ENCODE peak calls at places on chromosomes 12 and 14, in six cellular contexts. G is germinal center; R is aorta; C is SJCRH30; O is activated CD8-positive, alpha-beta memory T cell treated with anti-CD3 and anti-CD28 coated beads, Interleukin-2, amount 10 ng/mL, durations not matched to agents 7 days and 5 days; J is activated CD4-positive, alpha-beta memory T cell treated with anti-CD3 and anti-CD28 coated beads, Interleukin-2, amount 10 ng/mL, durations not matched to agents 7 days and 5 days. Y is an unnamed sample.

GRCh38 chr14:69613312-69614073 is 2.1 kb downstream of the SUSD6 start:
- DNase-seq in G (no peak), R (no peak), C (no peak), O (no peak), J (no peak), Y (no peak)

GRCh38 chr12:57229041-57229633 is 374 bp upstream of the SHMT2 start:
- DNase-seq in G (no peak), R (no peak), C (no peak), O (peak; percentile 62), J (peak; percentile 34), Y (peak; percentile 66)

GRCh38 chr12:49260831-49261363 is 4.0 kb upstream of the TUBA1C start:
- DNase-seq in G (no peak), R (no peak), C (no peak), O (no peak), J (no peak), Y (no peak)

GRCh38 chr14:37623552-37623951 is 28.1 kb downstream of the TTC6 start:
- DNase-seq in G (no peak), R (no peak), C (no peak), O (no peak), J (no peak), Y (no peak)

GRCh38 chr12:56158926-56159461 is 835 bp downstream of the MYL6 start:
- DNase-seq in G (peak; percentile 22), R (peak; percentile 88), C (peak; percentile 64), O (peak; percentile 59), J (peak; percentile 39), Y (peak; percentile 46)

GRCh38 chr14:71720978-71721624 is 211.1 kb upstream of the RGS6 start:
- DNase-seq in G (peak; percentile 7), R (no peak), C (peak; percentile 84), O (peak; percentile 52), J (peak; percentile 37), Y (peak; percentile 49)

GRCh38 chr14:100944052-100944451 is 40.5 kb upstream of the RTL1 start:
- DNase-seq in G (no peak), R (no peak), C (no peak), O (no peak), J (no peak), Y (peak; percentile 38)

GRCh38 chr14:65412881-65413738 is 580 bp downstream of the FUT8 start:
- DNase-seq in G (peak; percentile 66), R (peak; percentile 85), C (peak; percentile 62), O (peak; percentile 78), J (peak; percentile 74), Y (peak; percentile 82)

GRCh38 chr14:101111620-101112290 is 208.2 kb upstream of the RTL1 start:
- DNase-seq in G (no peak), R (no peak), C (peak; percentile 28), O (peak; percentile 38), J (peak; percentile 12), Y (no peak)

GRCh38 chr14:58832010-58832409 is 194.2 kb downstream of the DACT1 start:
- DNase-seq in G (no peak), R (no peak), C (no peak), O (no peak), J (no peak), Y (no peak)

GRCh38 chr12:49705479-49706267 is 1.5 kb downstream of the FMNL3 start:
- DNase-seq in G (no peak), R (peak; percentile 69), C (peak; percentile 93), O (peak; percentile 59), J (peak; percentile 28), Y (no peak)

GRCh38 chr12:15787801-15788200 is 1.4 kb downstream of the EPS8 start:
- DNase-seq in G (no peak), R (no peak), C (peak; percentile 19), O (no peak), J (no peak), Y (no peak)

GRCh38 chr14:95413289-95414215 is 93.8 kb upstream of the CLMN start:
- DNase-seq in G (no peak), R (no peak), C (peak; percentile 24), O (no peak), J (no peak), Y (no peak)

GRCh38 chr14:75452900-75453816 is 25.3 kb downstream of the JDP2 start:
- DNase-seq in G (no peak), R (peak; percentile 84), C (peak; percentile 69), O (no peak), J (no peak), Y (no peak)

GRCh38 chr14:100105357-100106169 is 40.3 kb downstream of the EVL start:
- DNase-seq in G (no peak), R (peak; percentile 73), C (no peak), O (peak; percentile 68), J (no peak), Y (no peak)

GRCh38 chr12:108313609-108314331 is 25.3 kb downstream of the CMKLR1 start:
- DNase-seq in G (no peak), R (peak; percentile 78), C (no peak), O (peak; percentile 49), J (peak; percentile 27), Y (peak; percentile 67)

GRCh38 chr12:120358412-120359158 is 10.4 kb downstream of the MSI1 start:
- DNase-seq in G (no peak), R (no peak), C (peak; percentile 24), O (no peak), J (no peak), Y (no peak)

GRCh38 chr14:88421286-88421685 is 35.8 kb downstream of the SPATA7 start:
- DNase-seq in G (no peak), R (no peak), C (no peak), O (no peak), J (no peak), Y (no peak)

GRCh38 chr12:3158851-3159465 is 81.8 kb downstream of the TSPAN9 start:
- DNase-seq in G (no peak), R (no peak), C (peak; percentile 75), O (no peak), J (no peak), Y (no peak)

GRCh38 chr14:100221419-100222218 is 17.3 kb upstream of the YY1 start:
- DNase-seq in G (no peak), R (peak; percentile 66), C (peak; percentile 30), O (peak; percentile 89), J (peak; percentile 82), Y (peak; percentile 84)

GRCh38 chr14:73726025-73726961 is 12.1 kb upstream of the PNMA1 start:
- DNase-seq in G (no peak), R (no peak), C (no peak), O (no peak), J (no peak), Y (no peak)

GRCh38 chr12:47903151-47903611 is 1.6 kb downstream of the VDR start:
- DNase-seq in G (no peak), R (peak; percentile 63), C (no peak), O (peak; percentile 54), J (no peak), Y (no peak)

GRCh38 chr14:36057452-36058142 is 118.9 kb downstream of the PTCSC3 start:
- DNase-seq in G (no peak), R (no peak), C (no peak), O (no peak), J (no peak), Y (no peak)

GRCh38 chr14:34930591-34931069 is 52.2 kb upstream of the SRP54 start:
- DNase-seq in G (peak; percentile 13), R (no peak), C (no peak), O (peak; percentile 43), J (no peak), Y (no peak)

GRCh38 chr12:46402451-46402850 is 29.9 kb upstream of the SLC38A2 start:
- DNase-seq in G (no peak), R (peak; percentile 64), C (no peak), O (no peak), J (no peak), Y (no peak)

GRCh38 chr14:61730756-61731373 is 31.4 kb upstream of the SNAPC1 start:
- DNase-seq in G (no peak), R (no peak), C (peak; percentile 26), O (no peak), J (no peak), Y (no peak)

GRCh38 chr12:112524676-112525425 is 106.1 kb downstream of the PTPN11 start:
- DNase-seq in G (no peak), R (no peak), C (peak; percentile 35), O (no peak), J (no peak), Y (no peak)

GRCh38 chr12:53073881-53074280 is 5.3 kb downstream of the SPRYD3 start:
- DNase-seq in G (no peak), R (no peak), C (no peak), O (no peak), J (no peak), Y (no peak)

GRCh38 chr12:132774646-132775275 is 13.1 kb upstream of the ANKLE2 start:
- DNase-seq in G (no peak), R (no peak), C (no peak), O (no peak), J (no peak), Y (no peak)

GRCh38 chr14:73365727-73366126 is 92.6 kb downstream of the NUMB start:
- DNase-seq in G (no peak), R (no peak), C (no peak), O (no peak), J (no peak), Y (no peak)

GRCh38 chr14:27995688-27996087 is 770.9 kb upstream of the FOXG1 start:
- DNase-seq in G (no peak), R (no peak), C (no peak), O (no peak), J (no peak), Y (no peak)